ENCODE peak calls at places on chromosome 14, in five cellular contexts. J is B cell, S is upper lobe of left lung, F is BJ, N is AG10803. L is an unnamed sample.

GRCh38 chr14:59343585-59343984 is 121.6 kb downstream of the GPR135 start:
- DNase-seq in F (no peak), N (no peak), J (no peak), S (no peak), L (no peak)

GRCh38 chr14:81831128-81831815 is 297.6 kb upstream of the SEL1L start:
- DNase-seq in F (no peak), J (no peak), N (no peak), S (no peak), L (no peak)

GRCh38 chr14:104660597-104660996 is 28.8 kb upstream of the INF2 start:
- DNase-seq in F (no peak), S (no peak), N (no peak), J (peak), L (peak)

GRCh38 chr14:36655054-36655381 is 6.6 kb upstream of the PAX9 start:
- DNase-seq in N (no peak), F (no peak), J (no peak), S (no peak), L (no peak)

GRCh38 chr14:53638966-53639365 is 317.7 kb downstream of the BMP4 start:
- DNase-seq in N (no peak), S (no peak), F (no peak), J (no peak), L (no peak)

GRCh38 chr14:103023881-103024473 is 33.4 kb downstream of the CDC42BPB start:
- DNase-seq in F (no peak), J (no peak), N (peak), S (no peak), L (no peak)

GRCh38 chr14:94575730-94576585 is 5.3 kb upstream of the SERPINA5 start:
- DNase-seq in N (peak), J (no peak), F (no peak), S (no peak), L (no peak)

GRCh38 chr14:105817971-105818711 is 291.8 kb downstream of the TMEM121 start:
- DNase-seq in S (peak), N (no peak), F (no peak), J (peak), L (no peak)

GRCh38 chr14:85296466-85297210 is 233.3 kb upstream of the FLRT2 start:
- DNase-seq in J (no peak), S (no peak), N (peak), F (peak), L (no peak)

GRCh38 chr14:21093769-21094681 is 4.4 kb downstream of the ZNF219 start:
- DNase-seq in J (no peak), S (no peak), F (no peak), N (no peak), L (no peak)

GRCh38 chr14:103634156-103634555 is 5.1 kb downstream of the KLC1 start:
- DNase-seq in J (no peak), S (no peak), N (no peak), F (no peak), L (no peak)

GRCh38 chr14:96799489-96800056 is 2.4 kb downstream of the VRK1 start:
- DNase-seq in J (no peak), N (no peak), S (no peak), F (no peak), L (no peak)

GRCh38 chr14:52328286-52328685 is 14.2 kb downstream of the PTGER2 start:
- DNase-seq in F (no peak), S (no peak), N (peak), J (no peak), L (no peak)

GRCh38 chr14:93155667-93156066 is 29.0 kb downstream of the MOAP1 start:
- DNase-seq in N (no peak), J (no peak), F (no peak), S (no peak), L (no peak)

GRCh38 chr14:94011795-94012194 is 14.3 kb upstream of the OTUB2 start:
- DNase-seq in N (peak), J (no peak), F (no peak), S (no peak), L (no peak)

GRCh38 chr14:95452176-95452889 is 64.1 kb downstream of the SYNE3 start:
- DNase-seq in F (no peak), S (peak), N (no peak), J (no peak), L (no peak)

DNA sequence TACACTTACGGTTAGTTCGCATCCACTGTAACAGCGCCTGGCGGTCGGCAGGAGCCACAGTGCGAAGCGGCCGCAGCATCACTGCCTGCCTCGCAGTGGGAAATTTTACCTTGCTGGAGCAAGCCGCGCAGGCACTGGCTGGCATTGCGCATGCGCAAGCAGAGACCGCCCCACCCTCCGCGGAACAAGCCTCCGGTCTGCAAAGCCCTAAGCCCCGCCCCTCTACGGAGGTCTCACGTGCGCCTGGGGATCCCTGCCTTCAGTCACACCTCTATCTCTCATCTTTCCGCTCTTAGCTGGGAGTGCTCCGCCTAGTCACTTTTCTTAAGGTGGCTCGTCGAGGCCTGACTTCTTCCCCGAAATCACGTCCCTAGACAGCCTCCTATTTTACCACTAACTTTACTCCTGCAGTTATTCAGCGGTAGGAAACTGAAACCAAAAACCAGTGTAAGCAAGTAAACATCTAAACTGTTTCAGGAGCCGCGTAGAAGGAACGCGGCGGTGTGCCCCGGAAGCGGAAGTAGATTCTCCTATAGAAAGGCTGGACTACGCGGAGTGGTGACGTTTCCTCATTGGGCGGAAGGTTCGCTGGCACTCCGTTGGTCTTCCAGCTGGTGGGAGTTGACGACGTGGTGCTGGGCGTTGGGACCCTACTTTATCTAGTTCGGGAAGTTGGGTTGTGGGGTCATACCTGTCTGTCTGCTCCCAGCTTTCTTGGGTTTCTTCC is at the start of gene SRP54:
- DNase-seq in N (peak), J (peak), S (peak), F (peak), L (peak)
- TF ChIP-seq CTCF in N (peak), J (no peak), S (no peak), F (peak), L (no peak)

GRCh38 chr14:68895304-68895703 is 83.8 kb downstream of the ACTN1 start:
- DNase-seq in F (no peak), N (no peak), S (no peak), J (no peak), L (no peak)

GRCh38 chr14:68897559-68898160 is 81.4 kb downstream of the ACTN1 start:
- DNase-seq in S (no peak), J (no peak), F (no peak), N (no peak), L (no peak)

GRCh38 chr14:68894802-68895201 is 84.3 kb downstream of the ACTN1 start:
- DNase-seq in S (no peak), N (no peak), F (no peak), J (no peak), L (no peak)

GRCh38 chr14:68894123-68894522 is 85.0 kb downstream of the ACTN1 start:
- DNase-seq in J (no peak), F (no peak), S (no peak), N (no peak), L (no peak)

GRCh38 chr14:68896132-68896531 is 83.0 kb downstream of the ACTN1 start:
- DNase-seq in S (no peak), F (no peak), J (no peak), N (no peak), L (no peak)
- TF ChIP-seq CTCF in S (no peak), F (peak), J (no peak), N (peak), L (no peak)

DNA sequence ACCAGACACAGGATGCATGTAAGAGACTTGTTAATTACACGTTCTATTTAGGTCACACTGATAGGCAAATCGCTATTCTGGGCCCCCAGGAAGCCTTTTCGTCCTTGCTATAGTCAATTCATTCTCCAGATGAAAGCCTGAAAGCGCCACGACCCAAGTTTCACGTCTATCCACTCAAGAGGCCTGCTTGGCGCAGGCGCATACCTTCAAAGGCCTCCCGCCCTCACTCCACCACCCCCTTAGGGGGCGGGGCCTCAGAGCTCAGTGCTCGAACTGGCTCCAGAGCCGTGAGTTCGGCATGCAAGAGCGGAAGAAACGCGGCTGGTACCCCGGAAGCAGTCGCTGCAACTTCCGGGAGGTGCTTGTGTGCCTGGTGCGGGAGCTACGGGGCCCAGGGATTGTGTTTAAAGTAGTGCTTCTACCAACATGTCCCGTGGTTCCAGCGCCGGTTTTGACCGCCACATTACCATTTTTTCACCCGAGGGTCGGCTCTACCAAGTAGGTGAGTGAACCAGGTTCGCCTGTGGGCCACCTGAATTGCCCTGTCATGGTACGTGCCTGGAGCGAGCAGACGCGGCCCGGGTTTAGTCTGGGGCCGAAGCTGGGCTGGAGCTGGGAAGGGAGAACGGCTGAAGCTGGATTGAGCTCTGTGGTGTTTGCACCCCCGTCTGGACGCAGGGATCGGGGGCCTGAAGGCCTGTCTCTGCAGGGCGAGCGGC is at the start of gene PSMA6:
- DNase-seq in S (peak), J (peak), N (peak), F (peak), L (peak)
- TF ChIP-seq CTCF in S (no peak), J (no peak), N (no peak), F (no peak), L (no peak)

GRCh38 chr14:60721331-60722162 is 2.6 kb downstream of the SIX4 start:
- DNase-seq in J (peak), F (no peak), N (peak), S (peak), L (peak)
- TF ChIP-seq CTCF in J (peak), F (peak), N (peak), S (no peak), L (no peak)

DNA sequence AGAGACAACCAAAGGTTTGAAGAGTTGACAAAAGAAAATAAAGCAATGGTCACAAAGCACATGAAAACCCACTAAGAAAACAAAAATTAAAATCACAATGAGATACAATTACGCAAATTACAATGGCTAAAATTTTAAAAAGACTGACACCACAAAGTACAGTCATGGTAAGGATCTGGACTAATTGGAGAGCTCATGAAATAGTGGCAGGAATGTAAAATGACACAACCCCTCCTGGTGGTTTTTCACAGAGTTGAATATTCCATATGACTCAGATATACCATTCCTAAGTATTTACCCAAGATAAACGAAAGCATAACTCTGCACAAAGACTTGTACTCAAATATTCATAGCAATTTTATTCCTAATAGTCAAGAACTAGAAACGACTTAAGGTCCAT is 65.9 kb downstream of the NOVA1 start:
- DNase-seq in N (peak), J (no peak), F (no peak), S (no peak), L (no peak)
- TF ChIP-seq CTCF in N (peak), J (no peak), F (no peak), S (no peak), L (no peak)

GRCh38 chr14:46580941-46581671 is 70.5 kb downstream of the RPL10L start:
- DNase-seq in N (no peak), J (no peak), S (no peak), F (no peak), L (peak)
- TF ChIP-seq CTCF in N (no peak), J (peak), S (peak), F (peak), L (peak)

GRCh38 chr14:61733972-61734371 is 28.2 kb upstream of the SNAPC1 start:
- DNase-seq in S (no peak), N (no peak), F (no peak), J (no peak), L (no peak)

GRCh38 chr14:61726772-61727658 is 31.7 kb downstream of the HIF1A start:
- DNase-seq in N (no peak), S (no peak), F (no peak), J (no peak), L (no peak)

GRCh38 chr14:61736751-61737150 is 25.5 kb upstream of the SNAPC1 start:
- DNase-seq in N (no peak), J (no peak), S (no peak), F (no peak), L (no peak)

GRCh38 chr14:61730756-61731373 is 31.4 kb upstream of the SNAPC1 start:
- DNase-seq in N (no peak), S (no peak), J (no peak), F (no peak), L (no peak)
- TF ChIP-seq CTCF in N (peak), S (no peak), J (peak), F (peak), L (peak)

GRCh38 chr14:71720978-71721624 is 211.1 kb upstream of the RGS6 start:
- DNase-seq in S (no peak), N (peak), F (no peak), J (no peak), L (peak)
- TF ChIP-seq CTCF in S (peak), N (peak), F (peak), J (no peak), L (peak)

GRCh38 chr14:91335191-91336092 is 82.2 kb downstream of the CCDC88C start:
- DNase-seq in F (no peak), S (no peak), J (no peak), N (no peak), L (no peak)
- TF ChIP-seq CTCF in F (no peak), S (no peak), J (no peak), N (no peak), L (no peak)